ENCODE peak calls at places on chromosomes 13 and 19, in seven cellular contexts. I is PC-3, H is activated B cell treated with CpG ODN at 0.5 μM for 24 hours, Q is glutamatergic neuron, V is left lung, G is H9, J is GM10248. N is an unnamed sample.

GRCh38 chr13:50594276-50594970 is 249.1 kb downstream of the DLEU7 start:
- DNase-seq in V (no peak), Q (peak; percentile 36), I (no peak), H (peak; percentile 76), J (peak; percentile 80), G (peak; percentile 51), N (no peak)

GRCh38 chr13:25046985-25047660 is 48.8 kb upstream of the PABPC3 start:
- DNase-seq in Q (peak; percentile 66), H (no peak), I (no peak), V (peak; percentile 70), G (peak; percentile 78), J (peak; percentile 27), N (no peak)

GRCh38 chr19:9995999-9996398 is 14.3 kb downstream of the COL5A3 start:
- DNase-seq in I (no peak), G (no peak), Q (no peak), H (no peak), V (no peak), J (no peak), N (no peak)

GRCh38 chr13:87877477-87877876 is 206.3 kb downstream of the SLITRK5 start:
- DNase-seq in Q (no peak), J (no peak), H (no peak), I (no peak), V (no peak), G (no peak), N (no peak)

GRCh38 chr19:17073869-17074627 is 1.2 kb downstream of the HAUS8 start:
- DNase-seq in I (no peak), V (peak; percentile 67), Q (no peak), H (peak; percentile 28), J (peak; percentile 46), G (peak; percentile 54), N (no peak)

GRCh38 chr13:99660101-99660500 is 158.8 kb downstream of the TM9SF2 start:
- DNase-seq in H (no peak), Q (no peak), I (no peak), J (no peak), G (no peak), V (no peak), N (no peak)

GRCh38 chr13:40665061-40665753 is 1.2 kb downstream of the FOXO1 start:
- DNase-seq in I (peak; percentile 26), H (no peak), Q (peak; percentile 53), V (peak; percentile 87), J (peak; percentile 48), G (no peak), N (peak; percentile 31)

GRCh38 chr13:87671031-87671823 is at the start of gene SLITRK5:
- DNase-seq in Q (peak; percentile 95), V (peak; percentile 90), I (peak; percentile 74), G (peak; percentile 88), H (peak; percentile 33), J (peak; percentile 74), N (no peak)

GRCh38 chr13:48645845-48646244 is 7.9 kb upstream of the CYSLTR2 start:
- DNase-seq in V (no peak), H (no peak), I (no peak), J (no peak), G (no peak), Q (no peak), N (no peak)

GRCh38 chr19:12936582-12936981 is 1.8 kb upstream of the CALR start:
- DNase-seq in I (no peak), Q (no peak), G (no peak), J (no peak), V (no peak), H (no peak), N (no peak)

GRCh38 chr19:58003153-58003828 is 671 bp upstream of the ZNF606 start:
- DNase-seq in V (no peak), G (peak; percentile 36), Q (no peak), J (no peak), H (no peak), I (no peak), N (no peak)

GRCh38 chr19:22519152-22519551 is 97.0 kb upstream of the ZNF98 start:
- DNase-seq in J (no peak), H (no peak), Q (no peak), I (no peak), V (no peak), G (no peak), N (no peak)

GRCh38 chr13:99969934-99970760 is 1.4 kb downstream of the ZIC5 start:
- DNase-seq in G (peak; percentile 88), V (peak; percentile 66), Q (no peak), H (no peak), J (no peak), I (no peak), N (peak; percentile 45)

GRCh38 chr19:12665646-12666304 is 767 bp downstream of the MAN2B1 start:
- DNase-seq in I (no peak), J (no peak), V (no peak), H (peak; percentile 39), Q (no peak), G (no peak), N (no peak)

GRCh38 chr13:34627905-34628682 is 314.0 kb upstream of the NBEA start:
- DNase-seq in G (no peak), Q (no peak), J (no peak), I (no peak), V (no peak), H (no peak), N (no peak)

GRCh38 chr13:62014299-62014698 is 598.6 kb upstream of the PCDH20 start:
- DNase-seq in V (no peak), J (no peak), I (peak; percentile 54), G (no peak), H (no peak), Q (no peak), N (no peak)
- TF ChIP-seq CTCF in V (no peak), J (peak; percentile 12), I (peak; percentile 49), G (peak; percentile 49), H (no peak), Q (no peak), N (no peak)

DNA sequence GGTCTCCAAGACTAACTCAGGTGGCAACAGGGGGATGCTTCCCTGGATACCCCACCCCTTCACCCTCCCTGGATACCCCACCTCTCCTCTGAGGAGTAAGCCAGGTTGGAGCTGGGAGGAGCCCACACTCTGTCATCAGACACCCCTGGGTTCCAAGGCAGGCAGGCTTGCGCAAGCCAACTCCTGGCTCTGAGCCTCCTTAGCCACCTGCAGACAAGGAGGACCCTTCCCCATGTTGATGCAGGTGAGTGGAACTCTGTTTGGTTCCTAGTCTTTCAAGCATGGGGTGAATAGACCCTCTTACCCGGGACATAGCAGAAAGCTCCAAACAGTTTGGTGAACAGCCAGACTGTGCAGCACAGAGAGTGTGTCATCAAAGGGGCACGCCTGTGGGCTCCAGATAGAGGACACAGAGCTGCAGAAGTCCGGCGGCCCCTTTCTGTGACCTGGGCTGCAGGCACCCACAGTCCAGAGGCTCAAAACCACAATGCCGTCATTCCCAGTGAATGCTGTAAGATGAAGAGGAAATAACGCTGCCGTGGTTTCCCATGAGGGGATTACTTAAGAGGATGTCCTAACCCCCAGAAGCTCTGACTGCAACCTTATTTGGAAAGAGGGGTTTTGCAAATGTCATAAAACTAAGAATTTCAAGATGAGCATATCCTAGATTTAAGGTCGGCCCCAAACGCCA is 12.1 kb upstream of the HAS1 start:
- DNase-seq in G (no peak), H (no peak), I (no peak), Q (no peak), J (no peak), V (peak; percentile 89), N (no peak)
- TF ChIP-seq CTCF in G (no peak), H (no peak), I (no peak), Q (no peak), J (no peak), V (no peak), N (no peak)

GRCh38 chr19:1652471-1653299 is at the start of gene TCF3:
- DNase-seq in V (peak; percentile 99), I (peak; percentile 96), J (peak; percentile 98), Q (peak; percentile 99), H (peak; percentile 99), G (peak; percentile 97), N (peak; percentile 95)

GRCh38 chr19:1650627-1651009 is 1.8 kb downstream of the TCF3 start:
- DNase-seq in V (peak; percentile 23), G (no peak), H (no peak), I (no peak), J (no peak), Q (no peak), N (no peak)

GRCh38 chr19:1653300-1653628 is 849 bp upstream of the TCF3 start:
- DNase-seq in Q (no peak), G (no peak), J (no peak), H (no peak), I (no peak), V (no peak), N (no peak)

GRCh38 chr19:1651061-1651547 is 1.3 kb downstream of the TCF3 start:
- DNase-seq in H (peak; percentile 49), I (no peak), G (no peak), J (peak; percentile 70), Q (peak; percentile 57), V (peak; percentile 71), N (no peak)

DNA sequence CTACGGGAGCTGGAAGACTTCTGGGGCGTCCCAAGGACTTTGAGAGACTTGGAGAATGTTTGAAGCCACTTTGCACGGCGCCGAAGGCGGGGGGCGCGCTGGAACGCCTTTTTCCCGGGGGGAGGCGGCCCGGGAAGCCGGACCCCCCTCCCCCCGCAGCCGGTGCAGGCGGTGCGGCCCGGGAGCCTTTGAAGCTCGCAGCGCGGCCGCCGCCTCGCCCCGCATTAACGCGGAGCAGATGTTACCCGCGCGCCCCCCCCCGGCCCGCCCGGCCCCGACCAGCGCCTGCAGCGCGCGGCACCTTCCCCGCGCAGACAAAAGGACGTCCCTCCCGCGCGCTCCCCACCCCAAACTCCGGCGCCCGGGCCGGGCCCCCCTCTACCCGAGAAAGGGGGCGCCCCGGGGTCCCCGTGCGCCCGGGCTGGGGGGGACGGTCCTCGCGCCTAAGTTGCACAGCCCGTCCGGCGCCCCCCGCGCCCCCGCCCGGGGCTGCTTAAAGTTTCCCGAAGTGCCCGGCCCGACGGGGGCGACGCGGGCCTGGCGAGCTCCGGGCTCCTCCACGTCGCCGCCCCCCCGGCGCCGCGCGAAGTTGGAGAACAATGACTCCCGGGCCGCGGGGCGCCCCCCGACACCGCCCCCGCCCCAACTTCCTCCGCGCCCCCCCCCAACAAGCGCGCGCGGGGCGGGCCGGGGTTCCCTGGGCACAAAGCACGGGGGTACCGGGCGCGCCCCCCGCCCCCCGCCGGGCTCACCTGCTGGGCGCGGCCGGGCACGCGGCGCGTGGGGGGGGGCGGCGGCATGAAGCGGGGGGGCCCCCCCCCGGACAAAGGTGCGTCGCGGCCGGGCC is 644 bp downstream of the TCF3 start:
- DNase-seq in I (no peak), J (no peak), V (peak; percentile 84), H (peak; percentile 57), G (no peak), Q (peak; percentile 48), N (no peak)
- TF ChIP-seq CTCF in I (no peak), J (peak; percentile 2), V (no peak), H (no peak), G (no peak), Q (no peak), N (no peak)

DNA sequence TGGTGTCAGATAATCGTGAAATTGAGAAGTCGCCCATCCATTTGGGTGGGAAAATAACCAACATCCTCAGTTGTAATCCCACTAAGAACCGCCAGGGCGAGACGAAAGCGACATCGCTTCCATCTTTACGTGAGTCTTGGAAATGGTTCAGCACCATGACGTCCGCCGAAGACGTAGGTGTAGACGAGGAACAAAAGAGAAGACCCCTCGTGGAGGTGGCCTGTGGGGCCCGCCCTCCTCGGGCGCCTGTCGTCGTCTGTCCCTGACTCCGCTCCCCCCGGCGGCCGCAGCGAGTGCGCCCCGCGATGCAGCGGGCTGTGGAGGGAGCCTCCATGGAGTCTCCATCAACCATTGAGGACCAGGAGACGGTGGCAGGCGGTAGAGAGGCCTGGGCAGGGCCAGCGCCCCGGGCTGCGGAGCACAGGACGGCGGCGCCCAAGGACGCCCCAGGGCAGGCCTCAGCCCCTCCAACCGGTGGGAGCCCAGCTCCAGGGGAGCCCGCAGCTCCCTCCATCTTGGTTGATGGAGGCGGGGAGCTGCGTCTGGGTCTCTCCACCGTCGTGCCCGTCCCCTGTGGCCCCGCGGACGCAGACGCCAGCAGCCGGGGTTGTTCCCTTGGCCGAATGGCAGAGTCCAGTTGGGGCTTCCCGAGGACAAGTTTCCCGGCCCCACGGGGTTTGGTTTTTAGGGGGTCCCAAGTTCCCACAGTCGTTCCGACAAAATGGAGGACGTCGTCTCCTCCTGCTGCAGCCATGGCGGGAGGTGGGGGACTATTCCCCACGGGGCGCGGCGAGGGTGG is 1.0 kb upstream of the ZMYM2 start:
- DNase-seq in I (peak; percentile 75), V (peak; percentile 90), J (peak; percentile 66), H (peak; percentile 75), Q (peak; percentile 83), G (peak; percentile 80), N (peak; percentile 59)
- TF ChIP-seq CTCF in I (peak; percentile 61), V (peak; percentile 77), J (peak; percentile 53), H (no peak), Q (peak; percentile 95), G (peak; percentile 79), N (peak; percentile 41)

N was measured in Calu3.